ENCODE peak calls at places on chromosome 2, in five cellular contexts. V is SJSA1, S is ovary, W is left lung, M is cardiac muscle cell. A is an unnamed sample.

GRCh38 chr2:204354442-204354856 is 190.8 kb upstream of the PARD3B start:
- DNase-seq in V (no peak), S (no peak), W (no peak), M (no peak), A (no peak)

GRCh38 chr2:207473203-207473865 is 56.4 kb upstream of the CREB1 start:
- DNase-seq in V (peak; percentile 70), S (peak; percentile 50), W (no peak), M (peak; percentile 92), A (peak; percentile 88)

GRCh38 chr2:241334813-241335212 is 19.1 kb downstream of the SEPTIN2 start:
- DNase-seq in V (no peak), S (no peak), W (no peak), M (no peak), A (no peak)

GRCh38 chr2:84840306-84840705 is 40.6 kb downstream of the TRABD2A start:
- DNase-seq in V (peak; percentile 39), S (no peak), W (no peak), M (peak; percentile 10), A (no peak)

GRCh38 chr2:95295376-95295775 is 1.8 kb upstream of the KCNIP3 start:
- DNase-seq in V (no peak), S (no peak), W (no peak), M (no peak), A (no peak)

GRCh38 chr2:97907667-97908066 is 88.1 kb downstream of the TMEM131 start:
- DNase-seq in V (no peak), S (no peak), W (no peak), M (no peak), A (no peak)

GRCh38 chr2:74191596-74192380 is 6.6 kb upstream of the MTHFD2 start:
- DNase-seq in V (no peak), S (no peak), W (no peak), M (no peak), A (no peak)

GRCh38 chr2:240387325-240387668 is 48.2 kb upstream of the GPC1 start:
- DNase-seq in V (no peak), S (no peak), W (no peak), M (no peak), A (no peak)

GRCh38 chr2:226799976-226800940 is 638 bp upstream of the IRS1 start:
- DNase-seq in V (no peak), S (no peak), W (no peak), M (no peak), A (peak; percentile 41)

GRCh38 chr2:240733803-240734495 is 42.3 kb downstream of the AQP12A start:
- DNase-seq in V (no peak), S (no peak), W (no peak), M (no peak), A (no peak)

GRCh38 chr2:71853858-71854257 is 293.8 kb downstream of the CYP26B1 start:
- DNase-seq in V (no peak), S (no peak), W (no peak), M (no peak), A (no peak)

GRCh38 chr2:126657636-126658315 is 1.8 kb downstream of the GYPC start:
- DNase-seq in V (no peak), S (peak; percentile 90), W (peak; percentile 93), M (peak; percentile 99), A (peak; percentile 99)

GRCh38 chr2:238142382-238143205 is 4.1 kb downstream of the KLHL30 start:
- DNase-seq in V (peak; percentile 89), S (no peak), W (peak; percentile 74), M (no peak), A (no peak)

GRCh38 chr2:222698276-222698675 is 26.8 kb downstream of the MOGAT1 start:
- DNase-seq in V (no peak), S (no peak), W (no peak), M (no peak), A (no peak)

GRCh38 chr2:65605427-65606058 is 173.1 kb upstream of the SPRED2 start:
- DNase-seq in V (no peak), S (no peak), W (no peak), M (no peak), A (no peak)

GRCh38 chr2:88201811-88202169 is 31.6 kb downstream of the THNSL2 start:
- DNase-seq in V (no peak), S (no peak), W (no peak), M (no peak), A (no peak)

GRCh38 chr2:208311954-208312353 is 45.9 kb downstream of the PIKFYVE start:
- DNase-seq in V (no peak), S (no peak), W (no peak), M (no peak), A (no peak)

GRCh38 chr2:237904806-237905599 is 45.6 kb downstream of the RAMP1 start:
- DNase-seq in V (peak; percentile 97), S (peak; percentile 60), W (peak; percentile 75), M (peak; percentile 81), A (peak; percentile 74)

GRCh38 chr2:128593518-128594272 is 275.0 kb upstream of the HS6ST1 start:
- DNase-seq in V (no peak), S (peak; percentile 21), W (no peak), M (peak; percentile 77), A (no peak)

GRCh38 chr2:99442837-99443236 is 47.0 kb downstream of the REV1 start:
- DNase-seq in V (no peak), S (no peak), W (no peak), M (peak; percentile 19), A (peak; percentile 22)

GRCh38 chr2:53530126-53530525 is 237.5 kb upstream of the CHAC2 start:
- DNase-seq in V (no peak), S (no peak), W (no peak), M (no peak), A (no peak)

GRCh38 chr2:177164131-177164530 is 48.5 kb upstream of the HNRNPA3 start:
- DNase-seq in V (no peak), S (no peak), W (no peak), M (peak; percentile 10), A (no peak)

GRCh38 chr2:35447816-35448215 is 907.8 kb upstream of the CRIM1 start:
- DNase-seq in V (no peak), S (no peak), W (no peak), M (no peak), A (no peak)

GRCh38 chr2:24342110-24342910 is 18.0 kb downstream of the ITSN2 start:
- DNase-seq in V (peak; percentile 45), S (no peak), W (no peak), M (no peak), A (peak; percentile 48)

GRCh38 chr2:77666251-77666980 is 144.2 kb upstream of the LRRTM4 start:
- DNase-seq in V (no peak), S (no peak), W (no peak), M (no peak), A (no peak)

GRCh38 chr2:240013343-240013742 is 11.8 kb downstream of the NDUFA10 start:
- DNase-seq in V (no peak), S (no peak), W (no peak), M (peak; percentile 25), A (peak; percentile 38)

GRCh38 chr2:225027061-225027762 is 15.1 kb downstream of the DOCK10 start:
- DNase-seq in V (no peak), S (no peak), W (no peak), M (no peak), A (no peak)
- H3K4me1 ChIP-seq in V (no peaks in the 10 kb centered on the region), S (peaks cover 10% of the 10 kb centered on the region), W (peaks cover 46% of the 10 kb centered on the region), M (no peaks in the 10 kb centered on the region), A (peaks cover 6% of the 10 kb centered on the region)

GRCh38 chr2:158496986-158497385 is 40.2 kb downstream of the PKP4 start:
- DNase-seq in V (no peak), S (no peak), W (no peak), M (no peak), A (no peak)
- H3K4me1 ChIP-seq in V (peaks cover 32% of the 10 kb centered on the region), S (peaks cover 16% of the 10 kb centered on the region), W (peaks cover 19% of the 10 kb centered on the region), M (peaks cover 9% of the 10 kb centered on the region), A (peaks cover 8% of the 10 kb centered on the region)

GRCh38 chr2:179275280-179276013 is 10.8 kb upstream of the SESTD1 start:
- DNase-seq in V (no peak), S (no peak), W (no peak), M (no peak), A (peak; percentile 83)

GRCh38 chr2:179274749-179275148 is 10.1 kb upstream of the SESTD1 start:
- DNase-seq in V (no peak), S (no peak), W (no peak), M (no peak), A (peak; percentile 29)

GRCh38 chr2:179270689-179271088 is 6.1 kb upstream of the SESTD1 start:
- DNase-seq in V (no peak), S (no peak), W (no peak), M (no peak), A (no peak)

GRCh38 chr2:179273461-179273962 is 8.9 kb upstream of the SESTD1 start:
- DNase-seq in V (no peak), S (no peak), W (no peak), M (peak; percentile 56), A (no peak)

GRCh38 chr2:179272406-179273192 is 8.0 kb upstream of the SESTD1 start:
- DNase-seq in V (peak; percentile 44), S (no peak), W (no peak), M (peak; percentile 85), A (no peak)
- H3K4me1 ChIP-seq in V (peaks cover 51% of the 10 kb centered on the region), S (no peaks in the 10 kb centered on the region), W (peaks cover 5% of the 10 kb centered on the region), M (peaks cover 16% of the 10 kb centered on the region), A (no peaks in the 10 kb centered on the region)

GRCh38 chr2:12050381-12050780 is 303.9 kb downstream of the LPIN1 start:
- DNase-seq in V (no peak), S (no peak), W (no peak), M (peak; percentile 29), A (peak; percentile 82)
- H3K4me1 ChIP-seq in V (peaks cover 27% of the 10 kb centered on the region), S (peaks cover 3% of the 10 kb centered on the region), W (peaks cover 9% of the 10 kb centered on the region), M (no peaks in the 10 kb centered on the region), A (peaks cover 3% of the 10 kb centered on the region)

DNA sequence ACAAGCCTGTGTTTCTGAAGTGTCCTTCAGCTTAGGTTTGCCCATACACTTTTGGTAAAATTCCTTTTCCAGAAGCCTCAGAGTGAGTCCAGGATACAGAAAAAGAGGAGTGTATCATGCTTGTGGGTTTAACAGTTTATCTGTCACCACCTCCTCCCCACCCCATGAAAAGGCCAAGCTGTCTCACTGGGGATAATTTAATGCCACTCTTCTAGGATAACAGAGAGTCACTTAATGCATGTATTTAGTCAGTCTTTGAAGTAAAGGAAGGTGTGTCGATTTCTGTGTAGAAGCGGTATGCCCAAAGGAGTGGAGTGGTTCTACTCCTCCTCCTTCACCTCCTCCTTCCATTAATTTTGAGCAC is 116.4 kb downstream of the QPCT start:
- DNase-seq in V (no peak), S (no peak), W (no peak), M (no peak), A (no peak)
- H3K4me1 ChIP-seq in V (peaks cover 52% of the 10 kb centered on the region), S (peaks cover 11% of the 10 kb centered on the region), W (peaks cover 22% of the 10 kb centered on the region), M (peaks cover 13% of the 10 kb centered on the region), A (peaks cover 3% of the 10 kb centered on the region)

GRCh38 chr2:3518496-3519254 is 656 bp downstream of the ADI1 start:
- DNase-seq in V (peak; percentile 96), S (peak; percentile 100), W (peak; percentile 98), M (peak; percentile 99), A (peak; percentile 96)

GRCh38 chr2:3519255-3520190 is at the start of gene ADI1:
- DNase-seq in V (no peak), S (peak; percentile 87), W (peak; percentile 96), M (peak; percentile 85), A (peak; percentile 79)

GRCh38 chr2:3517948-3518495 is 1.3 kb downstream of the ADI1 start:
- DNase-seq in V (peak; percentile 14), S (no peak), W (no peak), M (no peak), A (no peak)

GRCh38 chr2:3522851-3523481 is 3.6 kb upstream of the ADI1 start:
- DNase-seq in V (no peak), S (peak; percentile 66), W (no peak), M (peak; percentile 71), A (peak; percentile 43)

GRCh38 chr2:3520591-3520990 is 1.3 kb upstream of the ADI1 start:
- DNase-seq in V (no peak), S (no peak), W (no peak), M (no peak), A (no peak)
- H3K4me1 ChIP-seq in V (peaks cover 26% of the 10 kb centered on the region), S (peaks cover 13% of the 10 kb centered on the region), W (peaks cover 43% of the 10 kb centered on the region), M (peaks cover 43% of the 10 kb centered on the region), A (peaks cover 7% of the 10 kb centered on the region)